ENCODE peak calls at places on chromosomes 12 and 14, in nine cellular contexts. J is SHP77 treated with DMSO at 0.1 percent for 48 hours; U is glutamatergic neuron; M is AG09309; N is endothelial cell of umbilical vein; X is sciatic nerve; B is H7; F is M059J; D is CD8-positive, alpha-beta memory T cell. V is an unnamed sample.

GRCh38 chr14:100025111-100025510 is 40.1 kb upstream of the EVL start:
- DNase-seq in X (no peak), M (no peak), U (peak), F (peak), N (peak), B (peak), D (no peak), J (no peak), V (no peak)

GRCh38 chr14:67345583-67345982 is 14.0 kb downstream of the ATP6V1D start:
- DNase-seq in M (no peak), F (no peak), N (no peak), B (no peak), D (no peak), X (no peak), J (no peak), U (no peak), V (no peak)

GRCh38 chr14:91219505-91220389 is 24.8 kb downstream of the GPR68 start:
- DNase-seq in B (no peak), M (no peak), X (no peak), F (no peak), N (no peak), D (no peak), J (no peak), U (no peak), V (peak)

GRCh38 chr14:63777024-63777423 is 49.2 kb upstream of the SGPP1 start:
- DNase-seq in X (no peak), J (no peak), N (peak), M (peak), D (no peak), F (peak), B (no peak), U (no peak), V (no peak)

GRCh38 chr12:121678305-121678704 is 8.9 kb upstream of the MORN3 start:
- DNase-seq in D (no peak), X (no peak), B (no peak), M (no peak), F (no peak), U (no peak), J (no peak), N (no peak), V (no peak)

GRCh38 chr12:77344651-77345050 is 279.3 kb upstream of the E2F7 start:
- DNase-seq in U (no peak), B (no peak), J (no peak), F (no peak), N (peak), M (no peak), D (no peak), X (no peak), V (no peak)

GRCh38 chr12:14473707-14474287 is 93.9 kb downstream of the PLBD1 start:
- DNase-seq in J (no peak), D (peak), B (no peak), M (no peak), X (no peak), F (peak), U (no peak), N (no peak), V (no peak)

GRCh38 chr12:19402211-19402610 is 37.1 kb upstream of the AEBP2 start:
- DNase-seq in D (no peak), F (no peak), J (no peak), U (no peak), N (no peak), B (no peak), M (no peak), X (no peak), V (no peak)

GRCh38 chr12:65918057-65918456 is 93.8 kb downstream of the HMGA2 start:
- DNase-seq in U (no peak), F (no peak), B (no peak), X (no peak), J (no peak), D (no peak), N (no peak), M (no peak), V (no peak)

GRCh38 chr14:69005432-69006148 is 26.5 kb upstream of the ACTN1 start:
- DNase-seq in B (peak), D (no peak), N (peak), X (peak), U (no peak), J (peak), M (peak), F (peak), V (peak)

GRCh38 chr12:89525824-89526770 is at the start of gene POC1B:
- DNase-seq in J (peak), M (no peak), X (peak), U (peak), B (peak), F (peak), D (peak), N (peak), V (peak)

GRCh38 chr14:33229269-33229924 is 290.7 kb downstream of the NPAS3 start:
- DNase-seq in U (no peak), N (no peak), B (no peak), F (peak), X (no peak), D (no peak), J (peak), M (no peak), V (no peak)

GRCh38 chr14:75184447-75184846 is 8.0 kb upstream of the TMED10 start:
- DNase-seq in X (no peak), U (no peak), D (no peak), N (no peak), J (no peak), M (peak), B (no peak), F (peak), V (no peak)

GRCh38 chr12:76820888-76821482 is 57.1 kb downstream of the ZDHHC17 start:
- DNase-seq in M (no peak), U (peak), N (peak), X (no peak), F (peak), B (peak), J (no peak), D (no peak), V (peak)

GRCh38 chr12:113373966-113374365 is 15.6 kb downstream of the PLBD2 start:
- DNase-seq in B (no peak), J (no peak), M (no peak), D (no peak), X (no peak), N (no peak), U (no peak), F (no peak), V (no peak)

GRCh38 chr14:96581902-96582640 is 79.9 kb downstream of the PAPOLA start:
- DNase-seq in U (no peak), B (peak), J (no peak), M (no peak), X (peak), F (no peak), D (no peak), N (no peak), V (no peak)

GRCh38 chr14:75258803-75259509 is 19.7 kb upstream of the FOS start:
- DNase-seq in F (peak), B (peak), X (peak), U (peak), N (peak), J (peak), D (peak), M (peak), V (peak)

GRCh38 chr12:26319511-26319910 is 124.1 kb downstream of the SSPN start:
- DNase-seq in J (no peak), B (no peak), N (no peak), X (peak), D (no peak), M (no peak), F (peak), U (no peak), V (peak)

GRCh38 chr14:20512139-20512905 is 7.0 kb downstream of the RNASE10 start:
- DNase-seq in X (no peak), J (no peak), U (no peak), F (no peak), N (peak), B (no peak), M (no peak), D (no peak), V (no peak)

GRCh38 chr12:12327802-12328201 is 22.2 kb downstream of the MANSC1 start:
- DNase-seq in J (peak), D (peak), M (no peak), N (peak), F (peak), U (no peak), X (no peak), B (peak), V (no peak)

GRCh38 chr12:101527682-101528081 is 52.5 kb downstream of the SPIC start:
- DNase-seq in B (no peak), F (no peak), U (no peak), J (no peak), M (no peak), N (no peak), D (no peak), X (no peak), V (peak)

GRCh38 chr14:63435204-63435603 is 108.0 kb downstream of the PPP2R5E start:
- DNase-seq in M (no peak), U (no peak), X (no peak), F (no peak), N (no peak), B (no peak), J (no peak), D (no peak), V (no peak)

GRCh38 chr14:36555998-36556743 is 26.2 kb downstream of the NKX2-8 start:
- DNase-seq in F (no peak), D (no peak), U (no peak), J (no peak), M (no peak), X (no peak), B (no peak), N (no peak), V (no peak)

GRCh38 chr14:74763803-74764531 is 851 bp downstream of the YLPM1 start:
- DNase-seq in J (no peak), M (no peak), U (no peak), D (peak), B (peak), N (peak), F (peak), X (no peak), V (peak)

GRCh38 chr14:102020058-102020971 is 55.9 kb downstream of the DYNC1H1 start:
- DNase-seq in J (no peak), D (peak), F (peak), U (no peak), B (no peak), N (no peak), M (peak), X (no peak), V (no peak)

GRCh38 chr12:15700595-15700994 is 88.6 kb downstream of the EPS8 start:
- DNase-seq in B (no peak), F (peak), J (no peak), N (peak), X (no peak), U (no peak), M (peak), D (no peak), V (no peak)

GRCh38 chr14:91875515-91876286 is 8.4 kb upstream of the TC2N start:
- DNase-seq in X (no peak), U (no peak), M (no peak), D (no peak), F (no peak), N (no peak), B (no peak), J (no peak), V (no peak)

GRCh38 chr12:94186461-94187237 is 38.3 kb downstream of the PLXNC1 start:
- DNase-seq in X (peak), J (no peak), B (peak), U (peak), F (peak), M (no peak), N (no peak), D (no peak), V (peak)

GRCh38 chr14:99939421-99939820 is 125.8 kb upstream of the EVL start:
- DNase-seq in X (no peak), J (no peak), D (no peak), B (no peak), F (no peak), U (no peak), N (no peak), M (no peak), V (no peak)

GRCh38 chr12:62632521-62632920 is 165.9 kb downstream of the MON2 start:
- DNase-seq in M (peak), F (peak), U (peak), B (peak), D (peak), X (peak), N (peak), J (no peak), V (peak)

GRCh38 chr12:62744551-62744950 is 190.4 kb downstream of the PPM1H start:
- DNase-seq in U (no peak), B (no peak), F (peak), X (no peak), D (no peak), M (no peak), N (no peak), J (no peak), V (peak)